ENCODE peak calls at places on chromosomes 2 and 18, in seven cellular contexts. O is OCI-LY7; S is foreskin keratinocyte; Y is spleen; M is hepatocyte; P is esophagus squamous epithelium; J is CD8-positive, alpha-beta T cell. N is an unnamed sample.

GRCh38 chr2:150625300-150625699 is 137.8 kb upstream of the RND3 start:
- DNase-seq in O (no peak), S (peak; percentile 86), Y (no peak), M (no peak), P (no peak), J (no peak), N (no peak)

GRCh38 chr2:61763605-61764034 is 90.2 kb downstream of the FAM161A start:
- DNase-seq in O (no peak), S (no peak), Y (peak; percentile 89), M (peak; percentile 89), P (no peak), J (no peak), N (peak; percentile 90)

GRCh38 chr2:101277111-101277510 is 24.4 kb downstream of the CNOT11 start:
- DNase-seq in O (no peak), S (no peak), Y (no peak), M (peak; percentile 26), P (no peak), J (no peak), N (no peak)

GRCh38 chr2:240224676-240225075 is 84.2 kb upstream of the OTOS start:
- DNase-seq in O (no peak), S (peak; percentile 66), Y (no peak), M (no peak), P (no peak), J (no peak), N (no peak)

GRCh38 chr18:6650756-6651155 is 78.8 kb upstream of the ARHGAP28 start:
- DNase-seq in O (no peak), S (no peak), Y (no peak), M (no peak), P (no peak), J (no peak), N (no peak)

GRCh38 chr2:6254446-6254845 is 562.3 kb downstream of the SOX11 start:
- DNase-seq in O (peak; percentile 31), S (no peak), Y (no peak), M (no peak), P (no peak), J (no peak), N (no peak)

GRCh38 chr2:226835420-226835795 is 446 bp upstream of the RHBDD1 start:
- DNase-seq in O (no peak), S (no peak), Y (peak; percentile 92), M (peak; percentile 48), P (peak; percentile 16), J (no peak), N (no peak)

GRCh38 chr18:45408218-45408617 is 207.1 kb upstream of the SLC14A2 start:
- DNase-seq in O (no peak), S (no peak), Y (no peak), M (no peak), P (no peak), J (no peak), N (no peak)

GRCh38 chr2:555164-555922 is 121.9 kb downstream of the TMEM18 start:
- DNase-seq in O (no peak), S (no peak), Y (no peak), M (no peak), P (no peak), J (no peak), N (no peak)

GRCh38 chr2:159677654-159678053 is 34.7 kb upstream of the MARCHF7 start:
- DNase-seq in O (no peak), S (no peak), Y (no peak), M (no peak), P (no peak), J (no peak), N (no peak)
- TF ChIP-seq CTCF in O (peak; percentile 49), S (peak; percentile 69), Y (no peak), M (peak; percentile 54), P (peak; percentile 15), J (no peak), N (peak; percentile 25)

DNA sequence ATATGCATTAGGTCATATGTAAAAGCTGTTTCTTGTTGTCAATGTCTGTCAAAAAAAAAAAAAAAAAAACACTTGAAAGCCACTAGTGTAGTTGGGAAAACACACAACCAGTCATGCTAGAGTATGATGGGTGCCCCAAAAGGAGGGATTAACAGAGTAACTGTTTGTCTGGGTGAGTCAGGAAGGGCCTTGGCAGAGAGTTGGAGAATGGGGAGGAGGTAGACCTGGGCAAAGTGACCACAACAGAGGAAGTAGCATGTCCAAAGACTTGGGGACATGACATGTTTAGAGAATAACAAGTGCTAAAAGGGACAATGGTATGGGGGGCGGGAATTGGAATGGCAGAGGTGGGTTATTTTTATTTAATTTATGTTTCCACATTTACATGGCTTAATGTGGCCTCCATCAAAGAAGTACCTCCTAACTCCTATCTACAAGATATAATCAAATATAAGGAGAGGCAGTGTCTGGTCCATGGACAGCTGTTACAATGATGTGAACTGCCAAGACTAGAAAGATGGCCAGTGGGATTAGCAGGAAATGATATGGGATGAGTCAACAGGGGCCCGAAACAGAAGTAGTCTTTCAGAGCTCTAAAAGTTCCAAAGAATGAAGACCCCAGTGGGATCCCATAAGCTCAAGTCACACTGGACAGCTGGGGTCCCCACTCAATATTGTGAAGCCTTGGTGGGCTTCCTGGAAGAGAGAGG is 99.9 kb upstream of the ZFP36L2 start:
- DNase-seq in O (no peak), S (no peak), Y (no peak), M (no peak), P (no peak), J (no peak), N (no peak)
- H3K4me1 ChIP-seq in O (no peaks in the 10 kb centered on the region), S (no peaks in the 10 kb centered on the region), Y (peaks cover 17% of the 10 kb centered on the region), M (peaks cover 21% of the 10 kb centered on the region), P (peaks cover 16% of the 10 kb centered on the region), J (no peaks in the 10 kb centered on the region), N (peaks cover 17% of the 10 kb centered on the region)

DNA sequence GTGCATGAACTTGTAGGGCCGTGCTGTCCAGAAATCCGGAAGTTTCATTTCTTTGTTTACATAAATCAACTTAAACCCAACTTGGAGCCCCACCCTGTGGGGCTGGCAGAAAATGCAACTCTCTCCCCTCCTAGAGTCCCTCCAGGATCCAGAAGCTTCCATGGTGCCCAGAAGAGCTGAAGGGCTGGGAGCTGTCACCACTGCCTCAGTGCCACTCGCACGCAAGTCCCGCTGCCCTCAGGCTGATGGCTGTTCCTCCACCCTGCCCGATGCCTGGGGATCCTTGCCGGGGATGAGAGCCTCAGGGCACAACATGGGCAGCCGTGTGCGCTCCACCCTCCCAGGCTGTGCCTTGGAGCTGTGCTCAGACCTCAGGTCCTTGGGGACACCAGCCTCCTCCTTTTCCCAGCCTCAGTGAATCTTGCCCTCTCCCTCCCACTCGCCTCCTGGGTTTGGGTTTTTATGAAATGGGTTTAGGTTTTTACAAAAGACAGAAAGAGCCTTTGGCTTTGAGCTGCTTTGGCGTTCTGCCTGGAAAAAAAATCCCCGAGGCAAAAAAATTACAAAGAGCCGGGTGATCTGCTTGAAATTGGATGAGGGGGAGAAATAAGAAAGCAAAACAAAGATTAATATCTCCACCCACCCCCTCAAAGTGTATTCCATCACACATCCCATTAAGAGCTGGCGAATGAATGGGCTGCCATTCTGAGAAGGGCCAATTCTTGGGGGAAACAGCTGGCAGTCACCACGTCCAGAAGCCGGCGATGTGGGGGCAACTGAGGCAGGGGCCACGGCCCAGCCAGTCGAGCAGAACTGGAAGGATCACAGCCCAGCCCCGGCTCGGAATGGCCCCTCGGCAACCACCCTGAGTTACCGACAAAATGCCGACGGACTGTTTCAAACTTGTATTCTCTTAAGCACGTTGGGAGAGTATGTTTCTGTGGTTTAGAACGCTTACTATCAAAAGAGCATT is 155.4 kb downstream of the TWIST2 start:
- DNase-seq in O (no peak), S (peak; percentile 15), Y (peak; percentile 54), M (peak; percentile 60), P (no peak), J (no peak), N (peak; percentile 52)
- TF ChIP-seq CTCF in O (no peak), S (peak; percentile 51), Y (no peak), M (peak; percentile 51), P (no peak), J (no peak), N (no peak)

GRCh38 chr2:223943135-223943534 is 2.0 kb downstream of the WDFY1 start:
- DNase-seq in O (no peak), S (no peak), Y (no peak), M (no peak), P (no peak), J (no peak), N (no peak)

GRCh38 chr2:223944704-223945531 is at the start of gene WDFY1:
- DNase-seq in O (peak; percentile 89), S (peak; percentile 70), Y (peak; percentile 98), M (peak; percentile 96), P (peak; percentile 33), J (peak; percentile 75), N (peak; percentile 95)

GRCh38 chr2:223944166-223944703 is 900 bp downstream of the WDFY1 start:
- DNase-seq in O (no peak), S (no peak), Y (peak; percentile 87), M (peak; percentile 60), P (no peak), J (peak; percentile 38), N (peak; percentile 76)

GRCh38 chr2:223941579-223942277 is 3.4 kb downstream of the WDFY1 start:
- DNase-seq in O (no peak), S (peak; percentile 89), Y (no peak), M (peak; percentile 41), P (no peak), J (peak; percentile 63), N (no peak)

GRCh38 chr2:223943561-223944008 is 1.6 kb downstream of the WDFY1 start:
- DNase-seq in O (no peak), S (no peak), Y (no peak), M (peak; percentile 63), P (no peak), J (no peak), N (no peak)
- H3K4me1 ChIP-seq in O (peaks cover 19% of the 10 kb centered on the region), S (peaks cover 18% of the 10 kb centered on the region), Y (peaks cover 83% of the 10 kb centered on the region), M (peaks cover 15% of the 10 kb centered on the region), P (peaks cover 8% of the 10 kb centered on the region), J (peaks cover 30% of the 10 kb centered on the region), N (peaks cover 29% of the 10 kb centered on the region)

GRCh38 chr2:20593072-20594034 is 57.5 kb downstream of the HS1BP3 start:
- DNase-seq in O (no peak), S (peak; percentile 97), Y (peak; percentile 82), M (peak; percentile 90), P (no peak), J (no peak), N (peak; percentile 92)
- TF ChIP-seq CTCF in O (no peak), S (no peak), Y (no peak), M (no peak), P (no peak), J (no peak), N (no peak)

GRCh38 chr2:217916504-217917254 is 86.1 kb downstream of the TNS1 start:
- DNase-seq in O (no peak), S (no peak), Y (no peak), M (no peak), P (no peak), J (no peak), N (peak; percentile 84)
- H3K4me1 ChIP-seq in O (no peaks in the 10 kb centered on the region), S (no peaks in the 10 kb centered on the region), Y (peaks cover 100% of the 10 kb centered on the region), M (peaks cover 36% of the 10 kb centered on the region), P (peaks cover 36% of the 10 kb centered on the region), J (no peaks in the 10 kb centered on the region), N (peaks cover 100% of the 10 kb centered on the region)

GRCh38 chr18:4017479-4017878 is 437.6 kb downstream of the DLGAP1 start:
- DNase-seq in O (peak; percentile 69), S (no peak), Y (no peak), M (peak; percentile 45), P (no peak), J (no peak), N (no peak)
- TF ChIP-seq CTCF in O (peak; percentile 83), S (peak; percentile 55), Y (no peak), M (peak; percentile 35), P (no peak), J (no peak), N (no peak)

DNA sequence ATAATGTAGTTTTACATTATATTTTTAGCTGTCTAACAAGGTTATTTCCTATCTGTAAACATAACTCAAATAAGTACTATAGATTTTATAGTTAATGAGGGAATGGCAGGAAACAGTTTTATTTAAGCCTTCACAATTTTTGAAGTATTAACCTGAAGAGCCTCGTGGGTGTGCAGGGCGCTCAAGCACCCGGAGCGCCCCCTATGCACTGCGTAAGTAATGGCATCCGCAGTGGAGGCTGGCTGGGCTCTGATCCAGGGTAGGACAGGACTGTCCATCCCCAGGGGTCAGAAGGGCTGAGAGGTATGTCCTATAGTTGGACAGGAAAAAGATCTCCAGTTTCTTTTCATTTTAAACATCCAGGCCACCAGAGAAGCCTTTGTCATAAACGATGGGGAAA is 8.2 kb upstream of the GBX2 start:
- DNase-seq in O (peak; percentile 32), S (no peak), Y (no peak), M (no peak), P (no peak), J (no peak), N (peak; percentile 50)
- H3K4me1 ChIP-seq in O (no peaks in the 10 kb centered on the region), S (peaks cover 7% of the 10 kb centered on the region), Y (peaks cover 43% of the 10 kb centered on the region), M (peaks cover 24% of the 10 kb centered on the region), P (peaks cover 21% of the 10 kb centered on the region), J (peaks cover 8% of the 10 kb centered on the region), N (peaks cover 17% of the 10 kb centered on the region)

N was measured in upper lobe of right lung.